ENCODE peak calls at places on chromosomes 6 and 20, in five cellular contexts. X is lower lobe of right lung; G is H9; J is CD4-positive, alpha-beta T cell; P is hepatocyte. N is an unnamed sample.

GRCh38 chr6:30037182-30037788 is 23.8 kb upstream of the POLR1H start:
- DNase-seq in G (no peak), J (no peak), P (peak; percentile 21), X (no peak), N (no peak)

GRCh38 chr6:87705070-87705691 is 3.1 kb upstream of the AKIRIN2 start:
- DNase-seq in X (no peak), J (no peak), G (no peak), P (peak; percentile 47), N (no peak)

GRCh38 chr20:56998438-56998837 is 268.0 kb downstream of the BMP7 start:
- DNase-seq in J (no peak), P (no peak), G (no peak), X (no peak), N (no peak)

GRCh38 chr20:37915800-37916570 is 13.1 kb downstream of the VSTM2L start:
- DNase-seq in G (peak; percentile 65), X (no peak), P (no peak), J (no peak), N (peak; percentile 50)

GRCh38 chr6:152981989-152982767 is 663 bp downstream of the FBXO5 start:
- DNase-seq in P (peak; percentile 12), J (no peak), G (peak; percentile 29), X (no peak), N (no peak)

GRCh38 chr6:156686429-156686939 is 90.7 kb upstream of the ARID1B start:
- DNase-seq in P (peak; percentile 78), G (peak; percentile 49), J (no peak), X (peak; percentile 49), N (no peak)

GRCh38 chr6:165774903-165775608 is 112.0 kb upstream of the PDE10A start:
- DNase-seq in X (no peak), P (no peak), J (no peak), G (no peak), N (no peak)

GRCh38 chr20:25040438-25040831 is 17.5 kb downstream of the ACSS1 start:
- DNase-seq in P (peak; percentile 62), G (no peak), J (no peak), X (peak; percentile 69), N (no peak)

GRCh38 chr20:4052139-4052480 is 36.8 kb upstream of the RNF24 start:
- DNase-seq in X (no peak), P (no peak), G (no peak), J (no peak), N (no peak)

GRCh38 chr6:4262506-4262905 is 127.1 kb upstream of the ECI2 start:
- DNase-seq in J (no peak), X (no peak), P (no peak), G (no peak), N (no peak)

GRCh38 chr6:108068618-108069017 is 5.9 kb downstream of the OSTM1 start:
- DNase-seq in J (peak; percentile 15), X (no peak), G (no peak), P (no peak), N (no peak)

GRCh38 chr20:22946594-22946993 is 88.5 kb upstream of the SSTR4 start:
- DNase-seq in G (no peak), J (no peak), X (no peak), P (no peak), N (no peak)

GRCh38 chr6:106080106-106081095 is 5.7 kb upstream of the PRDM1 start:
- DNase-seq in X (no peak), P (no peak), G (no peak), J (no peak), N (no peak)

GRCh38 chr20:57293998-57294397 is 27.6 kb upstream of the BMP7 start:
- DNase-seq in G (no peak), P (no peak), J (no peak), X (no peak), N (no peak)

GRCh38 chr6:42028234-42029061 is 21.9 kb upstream of the TAF8 start:
- DNase-seq in G (no peak), J (no peak), X (peak; percentile 64), P (peak; percentile 67), N (no peak)

GRCh38 chr20:61355585-61355984 is 103.5 kb downstream of the CDH4 start:
- DNase-seq in X (no peak), J (no peak), P (no peak), G (no peak), N (no peak)

GRCh38 chr6:50277774-50278173 is 228.0 kb upstream of the DEFB112 start:
- DNase-seq in X (no peak), G (no peak), J (no peak), P (no peak), N (no peak)

GRCh38 chr6:43622541-43622940 is 6.5 kb downstream of the GTPBP2 start:
- DNase-seq in G (no peak), X (no peak), J (no peak), P (no peak), N (no peak)

GRCh38 chr20:51327251-51327841 is 215.2 kb downstream of the NFATC2 start:
- DNase-seq in G (no peak), X (no peak), J (no peak), P (peak; percentile 31), N (no peak)

GRCh38 chr20:43991982-43992381 is 77.3 kb downstream of the TOX2 start:
- DNase-seq in J (no peak), X (no peak), G (no peak), P (no peak), N (no peak)

GRCh38 chr6:23656257-23656731 is 469.7 kb upstream of the NRSN1 start:
- DNase-seq in J (no peak), G (no peak), P (peak; percentile 36), X (no peak), N (no peak)

GRCh38 chr20:59669451-59669850 is 65.1 kb downstream of the PHACTR3 start:
- DNase-seq in G (no peak), P (no peak), J (no peak), X (no peak), N (no peak)

GRCh38 chr20:4041748-4042411 is 26.5 kb upstream of the RNF24 start:
- DNase-seq in G (no peak), J (no peak), P (peak; percentile 92), X (peak; percentile 83), N (peak; percentile 60)

GRCh38 chr6:148747145-148747492 is 289 bp downstream of the UST start:
- DNase-seq in G (no peak), X (peak; percentile 70), J (peak; percentile 10), P (no peak), N (no peak)

GRCh38 chr6:109015185-109015584 is 79.5 kb downstream of the SESN1 start:
- DNase-seq in G (no peak), J (no peak), X (no peak), P (no peak), N (no peak)

GRCh38 chr6:4780360-4780812 is 4.2 kb downstream of the CDYL start:
- DNase-seq in P (no peak), J (no peak), G (no peak), X (no peak), N (no peak)

DNA sequence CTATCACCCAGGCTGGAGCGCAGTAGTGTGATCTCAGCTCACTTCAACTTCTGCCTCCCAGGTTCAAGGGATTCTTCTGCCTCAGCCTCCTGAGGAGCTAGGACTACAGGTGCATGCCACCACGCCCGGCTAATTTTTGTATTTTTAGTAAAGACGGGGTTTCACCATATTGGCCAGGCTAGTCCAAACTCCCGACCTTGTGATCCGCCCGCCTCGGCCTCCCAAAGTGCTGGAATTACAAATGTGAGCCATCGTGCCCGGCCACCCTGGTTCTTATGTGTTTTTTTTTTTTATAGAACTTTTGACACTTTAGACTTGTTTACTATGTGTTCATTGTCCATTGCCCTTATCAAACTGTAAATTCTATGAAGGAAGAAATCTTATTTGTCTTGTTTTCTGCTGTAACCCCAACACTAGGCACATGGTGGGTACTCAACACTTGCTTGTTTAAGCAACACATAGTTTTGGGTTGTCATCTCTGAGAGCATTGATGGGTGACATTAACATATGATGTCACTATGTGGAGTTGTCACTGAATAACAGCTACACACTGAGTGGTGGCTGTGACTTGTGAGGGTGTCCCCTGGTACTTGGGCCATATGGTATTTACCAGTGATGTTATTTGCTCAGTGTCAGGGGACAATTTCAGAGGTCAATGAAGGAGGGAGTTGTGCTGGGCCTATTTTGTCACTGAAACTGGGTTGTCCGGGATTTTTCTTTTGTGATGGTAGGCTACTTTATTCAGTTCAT is 1.5 kb upstream of the PXMP4 start:
- DNase-seq in J (no peak), P (no peak), G (no peak), X (no peak), N (no peak)
- H3K27ac ChIP-seq in J (no peak overlapping the region), P (no peak overlapping the region), G (no peak overlapping the region), X (no peak overlapping the region), N (no peak overlapping the region)

DNA sequence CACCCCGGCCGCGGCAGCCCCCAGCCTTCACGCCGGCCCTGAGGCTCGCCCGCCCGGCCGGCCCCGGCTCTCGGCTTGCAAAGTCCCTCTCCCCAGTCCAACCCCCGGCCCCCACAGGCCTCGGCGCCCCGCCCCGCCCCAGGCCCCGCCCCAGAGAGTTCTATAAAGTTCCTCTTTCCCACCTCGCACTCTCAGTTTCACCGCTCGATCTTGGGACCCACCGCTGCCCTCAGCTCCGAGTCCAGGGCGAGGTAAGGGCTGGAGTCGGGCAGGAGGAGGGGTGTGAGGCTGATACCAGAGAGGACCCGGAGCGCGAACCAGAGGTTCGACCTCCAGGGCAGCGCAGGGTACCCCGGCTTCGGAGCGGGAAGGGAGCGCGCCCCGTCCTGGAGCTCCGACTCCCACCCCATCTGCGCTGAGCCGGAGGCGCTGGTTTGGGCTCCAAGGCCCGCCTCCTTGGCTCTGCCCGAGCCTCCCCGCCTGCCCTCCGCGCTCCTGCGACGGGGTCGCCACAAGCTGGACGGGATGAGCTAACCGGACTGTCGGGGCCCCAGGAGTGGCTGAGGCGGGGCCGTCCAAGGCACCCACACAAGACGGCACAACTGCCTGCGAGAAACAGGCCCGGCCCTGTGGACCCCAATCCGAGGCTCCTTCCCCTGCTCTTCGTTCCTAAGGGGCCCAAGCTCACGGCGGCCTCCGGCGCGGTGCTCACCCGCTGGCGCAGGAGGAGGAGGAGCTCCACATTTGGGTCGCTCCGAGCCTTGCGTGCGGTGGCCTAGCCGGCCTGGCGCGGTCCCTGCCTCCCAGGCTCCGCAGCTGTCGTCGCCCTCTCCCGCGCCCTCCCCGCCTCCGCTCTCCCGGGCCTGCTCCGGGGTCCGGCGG is at the start of gene IRF4:
- DNase-seq in J (peak; percentile 39), P (no peak), G (peak; percentile 72), X (no peak), N (no peak)
- H3K27ac ChIP-seq in J (no peak within 1 kb of the TSS), P (no peak within 1 kb of the TSS), G (no peak within 1 kb of the TSS), X (peak within 1 kb of the TSS; percentile 28), N (no peak within 1 kb of the TSS)

DNA sequence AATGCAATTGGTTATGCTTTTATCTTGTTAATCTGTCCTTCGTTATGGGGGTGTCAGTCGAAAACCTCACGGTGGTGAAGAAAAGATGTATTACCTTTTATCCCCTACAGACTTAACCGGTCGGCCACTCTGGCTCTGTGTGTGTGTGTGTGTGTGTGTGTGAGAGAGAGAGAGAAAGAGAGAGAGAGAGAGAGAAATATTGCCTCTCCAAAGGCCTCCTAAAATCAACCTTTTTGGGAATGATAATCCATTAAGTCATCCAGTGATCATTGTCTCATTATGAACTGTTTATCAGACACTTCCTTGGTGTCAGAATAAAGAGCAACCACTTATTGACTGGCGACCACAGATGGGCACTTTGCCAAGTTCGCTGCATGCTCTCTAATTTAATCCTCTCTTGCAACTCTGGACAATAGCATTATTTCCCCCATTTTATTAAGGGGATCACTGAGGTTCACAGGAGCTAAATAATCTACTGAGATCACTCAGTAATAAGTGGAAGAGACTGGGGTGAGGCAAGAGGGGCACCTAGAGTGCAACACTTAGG is 30.7 kb downstream of the SLC35D3 start:
- DNase-seq in P (no peak), X (no peak), G (no peak), J (no peak), N (no peak)
- H3K27ac ChIP-seq in P (no peak overlapping the region), X (no peak overlapping the region), G (no peak overlapping the region), J (no peak overlapping the region), N (no peak overlapping the region)

DNA sequence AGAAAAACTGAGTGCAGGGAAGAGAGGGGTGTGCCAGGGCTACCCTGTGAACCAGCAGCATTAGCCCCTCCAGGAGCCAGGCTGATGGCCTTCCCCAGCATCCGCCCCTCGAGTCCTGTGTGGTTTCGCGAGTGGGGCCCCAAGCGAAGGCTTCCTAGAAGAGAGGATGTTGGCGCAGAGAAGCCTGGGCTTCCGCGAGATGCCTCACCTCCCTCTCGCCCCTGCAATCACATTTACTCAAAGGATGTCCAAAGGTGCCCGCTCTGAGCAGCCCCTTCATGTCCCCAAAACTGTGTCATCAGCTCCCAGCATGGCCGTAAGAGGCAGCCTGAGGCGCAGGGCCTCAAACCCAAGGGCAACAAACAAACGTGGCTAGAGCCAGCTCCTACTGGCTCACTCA is 111.7 kb downstream of the PREX1 start:
- DNase-seq in P (no peak), G (no peak), X (no peak), J (peak; percentile 38), N (no peak)
- H3K27ac ChIP-seq in P (no peak overlapping the region), G (no peak overlapping the region), X (no peak overlapping the region), J (peak overlapping the region; percentile 23), N (peak overlapping the region; percentile 98)

N was measured in caudate nucleus.